ENCODE peak calls at places on chromosome 22, in five cellular contexts. One of them, this sample, is unnamed.

GRCh38 chr22:46225631-46226030 is 24.5 kb downstream of the CDPF1 start:
- DNase-seq in activated CD4-positive, alpha-beta T cell treated with anti-CD3 and anti-CD28 coated beads, Interleukin-2, amount 50 U/mL, for 1 hour: no peak
- DNase-seq in AG08395: no peak
- DNase-seq in stimulated activated CD8-positive, alpha-beta memory T cell treated with anti-CD3 and anti-CD28 coated beads, Interleukin-4, amount 100 ng/mL, for 24 hours: no peak
- DNase-seq in fibroblast of villous mesenchyme: no peak
- DNase-seq in this sample: no peak

GRCh38 chr22:17882162-17882561 is 107.9 kb upstream of the BID start:
- DNase-seq in AG08395: no peak
- DNase-seq in activated CD4-positive, alpha-beta T cell treated with anti-CD3 and anti-CD28 coated beads, Interleukin-2, amount 50 U/mL, for 1 hour: no peak
- DNase-seq in stimulated activated CD8-positive, alpha-beta memory T cell treated with anti-CD3 and anti-CD28 coated beads, Interleukin-4, amount 100 ng/mL, for 24 hours: no peak
- DNase-seq in fibroblast of villous mesenchyme: no peak
- DNase-seq in this sample: no peak

GRCh38 chr22:48923165-48923875 is 904.4 kb downstream of the BRD1 start:
- DNase-seq in AG08395: no peak
- DNase-seq in stimulated activated CD8-positive, alpha-beta memory T cell treated with anti-CD3 and anti-CD28 coated beads, Interleukin-4, amount 100 ng/mL, for 24 hours: no peak
- DNase-seq in fibroblast of villous mesenchyme: no peak
- DNase-seq in activated CD4-positive, alpha-beta T cell treated with anti-CD3 and anti-CD28 coated beads, Interleukin-2, amount 50 U/mL, for 1 hour: no peak
- DNase-seq in this sample: no peak

GRCh38 chr22:19580291-19580890 is 56.2 kb upstream of the CLDN5 start:
- DNase-seq in stimulated activated CD8-positive, alpha-beta memory T cell treated with anti-CD3 and anti-CD28 coated beads, Interleukin-4, amount 100 ng/mL, for 24 hours: no peak
- DNase-seq in activated CD4-positive, alpha-beta T cell treated with anti-CD3 and anti-CD28 coated beads, Interleukin-2, amount 50 U/mL, for 1 hour: no peak
- DNase-seq in fibroblast of villous mesenchyme: no peak
- DNase-seq in AG08395: no peak
- DNase-seq in this sample: no peak

GRCh38 chr22:46878549-46878948 is 116.1 kb downstream of the TBC1D22A start:
- DNase-seq in activated CD4-positive, alpha-beta T cell treated with anti-CD3 and anti-CD28 coated beads, Interleukin-2, amount 50 U/mL, for 1 hour: no peak
- DNase-seq in AG08395: no peak
- DNase-seq in fibroblast of villous mesenchyme: no peak
- DNase-seq in stimulated activated CD8-positive, alpha-beta memory T cell treated with anti-CD3 and anti-CD28 coated beads, Interleukin-4, amount 100 ng/mL, for 24 hours: no peak
- DNase-seq in this sample: no peak

GRCh38 chr22:19942886-19943664 is 1.5 kb upstream of the TXNRD2 start:
- DNase-seq in activated CD4-positive, alpha-beta T cell treated with anti-CD3 and anti-CD28 coated beads, Interleukin-2, amount 50 U/mL, for 1 hour: no peak
- DNase-seq in stimulated activated CD8-positive, alpha-beta memory T cell treated with anti-CD3 and anti-CD28 coated beads, Interleukin-4, amount 100 ng/mL, for 24 hours: no peak
- DNase-seq in fibroblast of villous mesenchyme: peak; percentile 95
- DNase-seq in AG08395: peak; percentile 66
- DNase-seq in this sample: no peak

GRCh38 chr22:49328076-49328475 is 499.6 kb downstream of the BRD1 start:
- DNase-seq in AG08395: no peak
- DNase-seq in stimulated activated CD8-positive, alpha-beta memory T cell treated with anti-CD3 and anti-CD28 coated beads, Interleukin-4, amount 100 ng/mL, for 24 hours: no peak
- DNase-seq in fibroblast of villous mesenchyme: no peak
- DNase-seq in activated CD4-positive, alpha-beta T cell treated with anti-CD3 and anti-CD28 coated beads, Interleukin-2, amount 50 U/mL, for 1 hour: no peak
- DNase-seq in this sample: no peak

GRCh38 chr22:37014415-37014806 is 4.8 kb downstream of the TST start:
- DNase-seq in activated CD4-positive, alpha-beta T cell treated with anti-CD3 and anti-CD28 coated beads, Interleukin-2, amount 50 U/mL, for 1 hour: no peak
- DNase-seq in AG08395: no peak
- DNase-seq in stimulated activated CD8-positive, alpha-beta memory T cell treated with anti-CD3 and anti-CD28 coated beads, Interleukin-4, amount 100 ng/mL, for 24 hours: no peak
- DNase-seq in fibroblast of villous mesenchyme: no peak
- DNase-seq in this sample: no peak

GRCh38 chr22:21832291-21833290 is 34.9 kb downstream of the MAPK1 start:
- DNase-seq in AG08395: peak; percentile 31
- DNase-seq in fibroblast of villous mesenchyme: peak; percentile 42
- DNase-seq in activated CD4-positive, alpha-beta T cell treated with anti-CD3 and anti-CD28 coated beads, Interleukin-2, amount 50 U/mL, for 1 hour: no peak
- DNase-seq in stimulated activated CD8-positive, alpha-beta memory T cell treated with anti-CD3 and anti-CD28 coated beads, Interleukin-4, amount 100 ng/mL, for 24 hours: peak; percentile 14
- DNase-seq in this sample: no peak

GRCh38 chr22:30667092-30667485 is 586 bp downstream of the DUSP18 start:
- DNase-seq in stimulated activated CD8-positive, alpha-beta memory T cell treated with anti-CD3 and anti-CD28 coated beads, Interleukin-4, amount 100 ng/mL, for 24 hours: no peak
- DNase-seq in AG08395: no peak
- DNase-seq in fibroblast of villous mesenchyme: no peak
- DNase-seq in activated CD4-positive, alpha-beta T cell treated with anti-CD3 and anti-CD28 coated beads, Interleukin-2, amount 50 U/mL, for 1 hour: peak; percentile 18
- DNase-seq in this sample: no peak

GRCh38 chr22:35769974-35770373 is 52.3 kb downstream of the APOL5 start:
- DNase-seq in AG08395: no peak
- DNase-seq in fibroblast of villous mesenchyme: no peak
- DNase-seq in stimulated activated CD8-positive, alpha-beta memory T cell treated with anti-CD3 and anti-CD28 coated beads, Interleukin-4, amount 100 ng/mL, for 24 hours: no peak
- DNase-seq in activated CD4-positive, alpha-beta T cell treated with anti-CD3 and anti-CD28 coated beads, Interleukin-2, amount 50 U/mL, for 1 hour: no peak
- DNase-seq in this sample: no peak

GRCh38 chr22:28978863-28979799 is 82.5 kb downstream of the C22orf31 start:
- DNase-seq in stimulated activated CD8-positive, alpha-beta memory T cell treated with anti-CD3 and anti-CD28 coated beads, Interleukin-4, amount 100 ng/mL, for 24 hours: no peak
- DNase-seq in fibroblast of villous mesenchyme: no peak
- DNase-seq in activated CD4-positive, alpha-beta T cell treated with anti-CD3 and anti-CD28 coated beads, Interleukin-2, amount 50 U/mL, for 1 hour: no peak
- DNase-seq in AG08395: no peak
- DNase-seq in this sample: no peak

GRCh38 chr22:23269441-23270211 is 89.3 kb downstream of the BCR start:
- DNase-seq in activated CD4-positive, alpha-beta T cell treated with anti-CD3 and anti-CD28 coated beads, Interleukin-2, amount 50 U/mL, for 1 hour: no peak
- DNase-seq in fibroblast of villous mesenchyme: no peak
- DNase-seq in AG08395: no peak
- DNase-seq in stimulated activated CD8-positive, alpha-beta memory T cell treated with anti-CD3 and anti-CD28 coated beads, Interleukin-4, amount 100 ng/mL, for 24 hours: no peak
- DNase-seq in this sample: no peak

GRCh38 chr22:29344137-29344536 is 28.6 kb upstream of the RASL10A start:
- DNase-seq in fibroblast of villous mesenchyme: peak; percentile 78
- DNase-seq in stimulated activated CD8-positive, alpha-beta memory T cell treated with anti-CD3 and anti-CD28 coated beads, Interleukin-4, amount 100 ng/mL, for 24 hours: no peak
- DNase-seq in AG08395: peak; percentile 96
- DNase-seq in activated CD4-positive, alpha-beta T cell treated with anti-CD3 and anti-CD28 coated beads, Interleukin-2, amount 50 U/mL, for 1 hour: no peak
- DNase-seq in this sample: no peak

GRCh38 chr22:43337385-43337784 is 5.8 kb downstream of the SCUBE1 start:
- DNase-seq in AG08395: peak; percentile 33
- DNase-seq in stimulated activated CD8-positive, alpha-beta memory T cell treated with anti-CD3 and anti-CD28 coated beads, Interleukin-4, amount 100 ng/mL, for 24 hours: no peak
- DNase-seq in activated CD4-positive, alpha-beta T cell treated with anti-CD3 and anti-CD28 coated beads, Interleukin-2, amount 50 U/mL, for 1 hour: no peak
- DNase-seq in fibroblast of villous mesenchyme: no peak
- DNase-seq in this sample: no peak

GRCh38 chr22:45597460-45598192 is 74.0 kb upstream of the ATXN10 start:
- DNase-seq in fibroblast of villous mesenchyme: no peak
- DNase-seq in AG08395: no peak
- DNase-seq in activated CD4-positive, alpha-beta T cell treated with anti-CD3 and anti-CD28 coated beads, Interleukin-2, amount 50 U/mL, for 1 hour: no peak
- DNase-seq in stimulated activated CD8-positive, alpha-beta memory T cell treated with anti-CD3 and anti-CD28 coated beads, Interleukin-4, amount 100 ng/mL, for 24 hours: no peak
- DNase-seq in this sample: no peak

GRCh38 chr22:21641795-21642583 is at the start of gene SDF2L1:
- DNase-seq in fibroblast of villous mesenchyme: peak; percentile 99
- DNase-seq in activated CD4-positive, alpha-beta T cell treated with anti-CD3 and anti-CD28 coated beads, Interleukin-2, amount 50 U/mL, for 1 hour: peak; percentile 97
- DNase-seq in AG08395: peak; percentile 99
- DNase-seq in stimulated activated CD8-positive, alpha-beta memory T cell treated with anti-CD3 and anti-CD28 coated beads, Interleukin-4, amount 100 ng/mL, for 24 hours: peak; percentile 98
- DNase-seq in this sample: peak; percentile 99

GRCh38 chr22:37716708-37717107 is 19.9 kb downstream of the TRIOBP start:
- DNase-seq in stimulated activated CD8-positive, alpha-beta memory T cell treated with anti-CD3 and anti-CD28 coated beads, Interleukin-4, amount 100 ng/mL, for 24 hours: no peak
- DNase-seq in AG08395: peak; percentile 81
- DNase-seq in fibroblast of villous mesenchyme: peak; percentile 62
- DNase-seq in activated CD4-positive, alpha-beta T cell treated with anti-CD3 and anti-CD28 coated beads, Interleukin-2, amount 50 U/mL, for 1 hour: no peak
- DNase-seq in this sample: no peak

GRCh38 chr22:42881982-42882656 is 25.0 kb upstream of the ARFGAP3 start:
- DNase-seq in fibroblast of villous mesenchyme: no peak
- DNase-seq in AG08395: no peak
- DNase-seq in stimulated activated CD8-positive, alpha-beta memory T cell treated with anti-CD3 and anti-CD28 coated beads, Interleukin-4, amount 100 ng/mL, for 24 hours: no peak
- DNase-seq in activated CD4-positive, alpha-beta T cell treated with anti-CD3 and anti-CD28 coated beads, Interleukin-2, amount 50 U/mL, for 1 hour: no peak
- DNase-seq in this sample: no peak

GRCh38 chr22:49807780-49808708 is 19.6 kb downstream of the BRD1 start:
- DNase-seq in stimulated activated CD8-positive, alpha-beta memory T cell treated with anti-CD3 and anti-CD28 coated beads, Interleukin-4, amount 100 ng/mL, for 24 hours: no peak
- DNase-seq in activated CD4-positive, alpha-beta T cell treated with anti-CD3 and anti-CD28 coated beads, Interleukin-2, amount 50 U/mL, for 1 hour: peak; percentile 53
- DNase-seq in fibroblast of villous mesenchyme: peak; percentile 58
- DNase-seq in AG08395: no peak
- DNase-seq in this sample: no peak

GRCh38 chr22:42343551-42344081 is 73.2 kb upstream of the TCF20 start:
- DNase-seq in fibroblast of villous mesenchyme: no peak
- DNase-seq in stimulated activated CD8-positive, alpha-beta memory T cell treated with anti-CD3 and anti-CD28 coated beads, Interleukin-4, amount 100 ng/mL, for 24 hours: no peak
- DNase-seq in AG08395: peak; percentile 30
- DNase-seq in activated CD4-positive, alpha-beta T cell treated with anti-CD3 and anti-CD28 coated beads, Interleukin-2, amount 50 U/mL, for 1 hour: no peak
- DNase-seq in this sample: peak; percentile 81

GRCh38 chr22:22103078-22103593 is 120.5 kb upstream of the TOP3B start:
- DNase-seq in fibroblast of villous mesenchyme: no peak
- DNase-seq in AG08395: peak; percentile 18
- DNase-seq in stimulated activated CD8-positive, alpha-beta memory T cell treated with anti-CD3 and anti-CD28 coated beads, Interleukin-4, amount 100 ng/mL, for 24 hours: no peak
- DNase-seq in activated CD4-positive, alpha-beta T cell treated with anti-CD3 and anti-CD28 coated beads, Interleukin-2, amount 50 U/mL, for 1 hour: no peak
- DNase-seq in this sample: no peak

GRCh38 chr22:45497268-45497667 is 5.4 kb upstream of the FBLN1 start:
- DNase-seq in fibroblast of villous mesenchyme: peak; percentile 56
- DNase-seq in AG08395: no peak
- DNase-seq in activated CD4-positive, alpha-beta T cell treated with anti-CD3 and anti-CD28 coated beads, Interleukin-2, amount 50 U/mL, for 1 hour: no peak
- DNase-seq in stimulated activated CD8-positive, alpha-beta memory T cell treated with anti-CD3 and anti-CD28 coated beads, Interleukin-4, amount 100 ng/mL, for 24 hours: no peak
- DNase-seq in this sample: no peak

GRCh38 chr22:23065495-23066122 is 4.7 kb upstream of the GNAZ start:
- DNase-seq in fibroblast of villous mesenchyme: no peak
- DNase-seq in stimulated activated CD8-positive, alpha-beta memory T cell treated with anti-CD3 and anti-CD28 coated beads, Interleukin-4, amount 100 ng/mL, for 24 hours: no peak
- DNase-seq in activated CD4-positive, alpha-beta T cell treated with anti-CD3 and anti-CD28 coated beads, Interleukin-2, amount 50 U/mL, for 1 hour: no peak
- DNase-seq in AG08395: no peak
- DNase-seq in this sample: no peak

GRCh38 chr22:24975813-24976341 is 23.4 kb downstream of the KIAA1671 start:
- DNase-seq in stimulated activated CD8-positive, alpha-beta memory T cell treated with anti-CD3 and anti-CD28 coated beads, Interleukin-4, amount 100 ng/mL, for 24 hours: no peak
- DNase-seq in activated CD4-positive, alpha-beta T cell treated with anti-CD3 and anti-CD28 coated beads, Interleukin-2, amount 50 U/mL, for 1 hour: no peak
- DNase-seq in AG08395: no peak
- DNase-seq in fibroblast of villous mesenchyme: peak; percentile 28
- DNase-seq in this sample: no peak

GRCh38 chr22:49668402-49668801 is 159.3 kb downstream of the BRD1 start:
- DNase-seq in stimulated activated CD8-positive, alpha-beta memory T cell treated with anti-CD3 and anti-CD28 coated beads, Interleukin-4, amount 100 ng/mL, for 24 hours: no peak
- DNase-seq in AG08395: no peak
- DNase-seq in fibroblast of villous mesenchyme: no peak
- DNase-seq in activated CD4-positive, alpha-beta T cell treated with anti-CD3 and anti-CD28 coated beads, Interleukin-2, amount 50 U/mL, for 1 hour: no peak
- DNase-seq in this sample: no peak

GRCh38 chr22:43441751-43442150 is 29.9 kb downstream of the MPPED1 start:
- DNase-seq in AG08395: no peak
- DNase-seq in fibroblast of villous mesenchyme: no peak
- DNase-seq in stimulated activated CD8-positive, alpha-beta memory T cell treated with anti-CD3 and anti-CD28 coated beads, Interleukin-4, amount 100 ng/mL, for 24 hours: no peak
- DNase-seq in activated CD4-positive, alpha-beta T cell treated with anti-CD3 and anti-CD28 coated beads, Interleukin-2, amount 50 U/mL, for 1 hour: no peak
- DNase-seq in this sample: no peak

GRCh38 chr22:38202437-38203089 is 769 bp downstream of the MAFF start:
- DNase-seq in fibroblast of villous mesenchyme: peak; percentile 94
- DNase-seq in stimulated activated CD8-positive, alpha-beta memory T cell treated with anti-CD3 and anti-CD28 coated beads, Interleukin-4, amount 100 ng/mL, for 24 hours: peak; percentile 38
- DNase-seq in AG08395: peak; percentile 57
- DNase-seq in activated CD4-positive, alpha-beta T cell treated with anti-CD3 and anti-CD28 coated beads, Interleukin-2, amount 50 U/mL, for 1 hour: peak; percentile 39
- DNase-seq in this sample: peak; percentile 78

GRCh38 chr22:19719488-19720021 is 3.8 kb upstream of the GP1BB start:
- DNase-seq in fibroblast of villous mesenchyme: no peak
- DNase-seq in AG08395: no peak
- DNase-seq in stimulated activated CD8-positive, alpha-beta memory T cell treated with anti-CD3 and anti-CD28 coated beads, Interleukin-4, amount 100 ng/mL, for 24 hours: no peak
- DNase-seq in activated CD4-positive, alpha-beta T cell treated with anti-CD3 and anti-CD28 coated beads, Interleukin-2, amount 50 U/mL, for 1 hour: no peak
- DNase-seq in this sample: no peak

GRCh38 chr22:23518381-23519187 is 61.5 kb downstream of the IGLL1 start:
- DNase-seq in AG08395: no peak
- DNase-seq in stimulated activated CD8-positive, alpha-beta memory T cell treated with anti-CD3 and anti-CD28 coated beads, Interleukin-4, amount 100 ng/mL, for 24 hours: no peak
- DNase-seq in fibroblast of villous mesenchyme: no peak
- DNase-seq in activated CD4-positive, alpha-beta T cell treated with anti-CD3 and anti-CD28 coated beads, Interleukin-2, amount 50 U/mL, for 1 hour: no peak
- DNase-seq in this sample: no peak

GRCh38 chr22:36727110-36727509 is 23.6 kb upstream of the CACNG2 start:
- DNase-seq in AG08395: no peak
- DNase-seq in stimulated activated CD8-positive, alpha-beta memory T cell treated with anti-CD3 and anti-CD28 coated beads, Interleukin-4, amount 100 ng/mL, for 24 hours: no peak
- DNase-seq in activated CD4-positive, alpha-beta T cell treated with anti-CD3 and anti-CD28 coated beads, Interleukin-2, amount 50 U/mL, for 1 hour: no peak
- DNase-seq in fibroblast of villous mesenchyme: no peak
- DNase-seq in this sample: no peak

GRCh38 chr22:38422615-38423511 is 32.1 kb downstream of the KCNJ4 start:
- DNase-seq in AG08395: no peak
- DNase-seq in stimulated activated CD8-positive, alpha-beta memory T cell treated with anti-CD3 and anti-CD28 coated beads, Interleukin-4, amount 100 ng/mL, for 24 hours: no peak
- DNase-seq in fibroblast of villous mesenchyme: no peak
- DNase-seq in activated CD4-positive, alpha-beta T cell treated with anti-CD3 and anti-CD28 coated beads, Interleukin-2, amount 50 U/mL, for 1 hour: no peak
- DNase-seq in this sample: no peak

GRCh38 chr22:26845016-26845728 is 187.8 kb downstream of the MIAT start:
- DNase-seq in activated CD4-positive, alpha-beta T cell treated with anti-CD3 and anti-CD28 coated beads, Interleukin-2, amount 50 U/mL, for 1 hour: no peak
- DNase-seq in fibroblast of villous mesenchyme: no peak
- DNase-seq in stimulated activated CD8-positive, alpha-beta memory T cell treated with anti-CD3 and anti-CD28 coated beads, Interleukin-4, amount 100 ng/mL, for 24 hours: no peak
- DNase-seq in AG08395: no peak
- DNase-seq in this sample: peak; percentile 12

GRCh38 chr22:31286360-31287255 is 5.7 kb downstream of the PIK3IP1 start:
- DNase-seq in fibroblast of villous mesenchyme: peak; percentile 24
- DNase-seq in activated CD4-positive, alpha-beta T cell treated with anti-CD3 and anti-CD28 coated beads, Interleukin-2, amount 50 U/mL, for 1 hour: peak; percentile 57
- DNase-seq in stimulated activated CD8-positive, alpha-beta memory T cell treated with anti-CD3 and anti-CD28 coated beads, Interleukin-4, amount 100 ng/mL, for 24 hours: no peak
- DNase-seq in AG08395: no peak
- DNase-seq in this sample: no peak

GRCh38 chr22:47292546-47293320 is 530.3 kb downstream of the TBC1D22A start:
- DNase-seq in activated CD4-positive, alpha-beta T cell treated with anti-CD3 and anti-CD28 coated beads, Interleukin-2, amount 50 U/mL, for 1 hour: no peak
- DNase-seq in fibroblast of villous mesenchyme: peak; percentile 54
- DNase-seq in AG08395: no peak
- DNase-seq in stimulated activated CD8-positive, alpha-beta memory T cell treated with anti-CD3 and anti-CD28 coated beads, Interleukin-4, amount 100 ng/mL, for 24 hours: no peak
- DNase-seq in this sample: no peak

GRCh38 chr22:39426380-39427043 is 26.9 kb downstream of the TAB1 start:
- DNase-seq in AG08395: no peak
- DNase-seq in stimulated activated CD8-positive, alpha-beta memory T cell treated with anti-CD3 and anti-CD28 coated beads, Interleukin-4, amount 100 ng/mL, for 24 hours: no peak
- DNase-seq in fibroblast of villous mesenchyme: no peak
- DNase-seq in activated CD4-positive, alpha-beta T cell treated with anti-CD3 and anti-CD28 coated beads, Interleukin-2, amount 50 U/mL, for 1 hour: no peak
- DNase-seq in this sample: no peak

This sample was measured in frontal cortex.